ENCODE peak calls at places on chromosomes 16 and 17, in nine cellular contexts. X, G, Q, P, N, T, D, I and B are unnamed samples.
A peak's percentile ranks its signal among the peaks of the same experiment; 100 is the strongest.

GRCh38 chr16:23914935-23915549 is 79.3 kb downstream of the PRKCB start:
- DNase-seq in P (no peak), X (no peak), Q (no peak), D (no peak), G (peak; percentile 13), I (no peak), N (no peak), T (no peak), B (no peak)

GRCh38 chr16:15772579-15773293 is 84.1 kb downstream of the MYH11 start:
- DNase-seq in I (no peak), P (no peak), G (no peak), D (no peak), N (no peak), Q (no peak), X (no peak), T (no peak), B (no peak)

GRCh38 chr17:42050360-42051012 is at the start of gene C17orf113:
- DNase-seq in D (peak; percentile 92), T (no peak), I (peak; percentile 61), X (peak; percentile 78), N (peak; percentile 58), Q (peak; percentile 55), G (peak; percentile 81), P (peak; percentile 88), B (peak; percentile 87)

GRCh38 chr17:51505450-51505849 is 245.1 kb downstream of the UTP18 start:
- DNase-seq in T (no peak), D (no peak), X (no peak), I (no peak), Q (no peak), P (no peak), G (no peak), N (no peak), B (no peak)

GRCh38 chr16:2701713-2702437 is 18.1 kb downstream of the PRSS27 start:
- DNase-seq in Q (no peak), G (no peak), I (no peak), X (no peak), T (no peak), D (no peak), N (no peak), P (no peak), B (no peak)

GRCh38 chr16:53922805-53923645 is 219.1 kb downstream of the FTO start:
- DNase-seq in G (peak; percentile 40), N (no peak), I (no peak), Q (no peak), T (peak; percentile 47), P (no peak), X (no peak), D (no peak), B (no peak)

GRCh38 chr17:40122466-40122943 is 734 bp downstream of the MSL1 start:
- DNase-seq in N (peak; percentile 61), P (peak; percentile 79), G (peak; percentile 78), Q (no peak), T (peak; percentile 47), I (peak; percentile 62), D (peak; percentile 78), X (peak; percentile 67), B (peak; percentile 69)

GRCh38 chr17:75814021-75814395 is 29.4 kb downstream of the UNK start:
- DNase-seq in I (no peak), G (no peak), D (no peak), Q (no peak), P (no peak), X (no peak), N (no peak), T (no peak), B (no peak)

GRCh38 chr16:80966617-80967016 is 40.1 kb downstream of the CMC2 start:
- DNase-seq in N (no peak), P (no peak), G (no peak), D (no peak), T (no peak), X (no peak), Q (no peak), I (no peak), B (no peak)

GRCh38 chr16:80972611-80973010 is 34.1 kb downstream of the CMC2 start:
- DNase-seq in N (no peak), X (no peak), T (no peak), I (no peak), P (no peak), G (no peak), Q (no peak), D (no peak), B (no peak)

GRCh38 chr16:80971814-80972213 is 34.9 kb downstream of the CMC2 start:
- DNase-seq in T (no peak), X (no peak), N (no peak), G (no peak), P (peak; percentile 23), D (peak; percentile 35), I (no peak), Q (no peak), B (no peak)

GRCh38 chr16:80969114-80969484 is 37.6 kb downstream of the CMC2 start:
- DNase-seq in Q (no peak), G (no peak), N (no peak), T (no peak), I (no peak), D (no peak), P (no peak), X (no peak), B (no peak)

GRCh38 chr16:80968386-80969113 is 38.1 kb downstream of the CMC2 start:
- DNase-seq in Q (no peak), G (no peak), D (no peak), I (peak; percentile 66), P (no peak), N (no peak), X (no peak), T (peak; percentile 68), B (no peak)
- TF ChIP-seq CTCF in Q (no peak), G (no peak), D (no peak), I (no peak), P (no peak), N (no peak), X (no peak), T (no peak), B (no peak)

GRCh38 chr17:36645358-36645757 is 44.0 kb downstream of the MRM1 start:
- DNase-seq in D (no peak), X (no peak), I (no peak), Q (no peak), P (no peak), T (no peak), G (no peak), N (no peak), B (no peak)

GRCh38 chr17:36643086-36643685 is 41.8 kb downstream of the MRM1 start:
- DNase-seq in I (no peak), N (no peak), P (no peak), Q (no peak), X (no peak), G (no peak), D (no peak), T (no peak), B (no peak)

GRCh38 chr17:36652716-36653115 is 51.3 kb downstream of the MRM1 start:
- DNase-seq in P (no peak), D (no peak), N (no peak), T (no peak), G (no peak), Q (no peak), I (no peak), X (no peak), B (no peak)

GRCh38 chr17:36650096-36650764 is 48.8 kb downstream of the MRM1 start:
- DNase-seq in I (no peak), P (peak; percentile 39), T (no peak), G (no peak), Q (no peak), X (no peak), N (no peak), D (no peak), B (no peak)

DNA sequence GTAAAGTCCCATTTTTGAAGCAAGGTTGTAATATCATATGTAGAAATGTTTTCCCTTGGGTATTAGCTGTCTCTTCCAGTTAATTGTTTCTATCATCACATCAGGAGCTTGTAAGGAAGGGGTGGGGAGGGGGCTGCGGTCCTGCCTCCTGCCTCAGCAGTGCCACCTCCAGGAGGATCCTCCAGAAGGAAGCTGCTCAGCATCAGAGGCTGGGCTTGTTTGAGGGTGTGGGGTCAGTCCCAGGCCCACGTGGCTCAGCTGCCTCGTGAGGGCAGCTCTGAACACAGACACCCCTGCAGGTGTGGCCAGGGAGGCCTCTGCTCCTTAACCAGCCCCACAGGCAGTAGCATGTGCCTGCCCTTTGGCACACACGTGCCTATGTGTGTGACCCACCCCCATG is 46.2 kb downstream of the MRM1 start:
- DNase-seq in G (no peak), P (peak; percentile 52), Q (no peak), I (no peak), N (peak; percentile 35), D (no peak), X (peak; percentile 81), T (no peak), B (no peak)
- TF ChIP-seq CTCF in G (peak; percentile 16), P (peak; percentile 37), Q (no peak), I (no peak), N (no peak), D (no peak), X (peak; percentile 65), T (no peak), B (no peak)

DNA sequence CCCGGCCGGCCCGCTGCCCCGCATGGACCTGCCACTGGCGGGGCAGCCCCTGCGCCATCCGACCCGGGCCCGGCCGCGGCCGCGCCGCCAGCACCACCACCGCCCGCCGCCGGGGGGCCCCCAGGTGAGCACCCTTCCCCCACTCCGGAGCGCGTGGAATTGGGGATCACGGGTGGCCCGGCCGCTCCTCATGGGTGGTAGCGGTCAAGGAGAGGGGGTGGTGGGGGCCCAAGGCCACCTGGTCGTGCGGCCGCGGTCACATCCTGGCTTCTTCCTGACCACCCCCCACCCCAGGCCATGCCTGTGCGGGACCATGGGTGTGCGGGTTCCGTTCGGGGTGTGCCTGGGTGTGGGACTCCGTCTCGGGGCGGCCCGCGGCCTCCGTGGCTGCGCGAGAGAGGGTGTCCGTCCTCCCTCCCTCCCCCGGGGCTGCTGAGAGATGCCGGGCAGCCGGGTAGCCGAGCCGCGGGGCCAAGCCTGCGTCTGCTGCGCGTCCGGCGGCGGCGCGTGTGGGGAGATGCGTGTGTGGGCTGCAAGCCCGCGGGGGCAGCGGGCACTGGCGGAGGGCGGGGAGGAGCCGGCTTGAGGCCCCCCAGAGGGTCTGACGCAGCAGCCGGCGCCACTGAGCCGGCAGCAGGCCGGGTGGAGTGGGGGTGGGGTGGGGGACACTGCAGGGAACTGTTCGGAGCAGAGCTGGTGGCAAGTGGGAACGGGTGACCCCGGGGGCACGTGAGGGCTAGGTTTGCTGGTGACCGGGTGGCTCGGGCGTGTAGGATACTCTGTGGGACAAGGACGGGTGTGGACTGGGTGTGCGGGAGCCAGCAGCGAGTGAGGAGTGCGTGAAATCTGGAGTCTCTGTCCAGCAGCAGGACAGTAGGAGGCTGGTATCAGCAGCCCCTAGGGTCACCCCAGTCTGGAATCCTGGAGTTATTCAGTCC is 6.7 kb downstream of the ACD start:
- DNase-seq in P (peak; percentile 51), I (no peak), G (peak; percentile 48), T (no peak), N (no peak), D (peak; percentile 53), X (no peak), Q (no peak), B (no peak)
- TF ChIP-seq CTCF in P (peak; percentile 40), I (no peak), G (peak; percentile 18), T (peak; percentile 22), N (peak; percentile 60), D (no peak), X (peak; percentile 62), Q (no peak), B (no peak)

GRCh38 chr17:73593249-73593965 is 50.8 kb downstream of the SDK2 start:
- DNase-seq in N (no peak), X (no peak), D (no peak), P (no peak), T (no peak), G (no peak), I (no peak), Q (no peak), B (no peak)

GRCh38 chr17:73592079-73592415 is 52.2 kb downstream of the SDK2 start:
- DNase-seq in D (no peak), N (no peak), T (no peak), X (no peak), Q (no peak), I (no peak), G (no peak), P (no peak), B (no peak)

GRCh38 chr17:73591278-73592078 is 52.8 kb downstream of the SDK2 start:
- DNase-seq in N (no peak), Q (no peak), T (no peak), I (no peak), P (no peak), G (no peak), X (no peak), D (peak; percentile 56), B (peak; percentile 62)

GRCh38 chr17:73594025-73594424 is 50.2 kb downstream of the SDK2 start:
- DNase-seq in D (no peak), N (no peak), T (no peak), G (peak; percentile 59), X (no peak), I (no peak), P (peak; percentile 58), Q (no peak), B (no peak)

DNA sequence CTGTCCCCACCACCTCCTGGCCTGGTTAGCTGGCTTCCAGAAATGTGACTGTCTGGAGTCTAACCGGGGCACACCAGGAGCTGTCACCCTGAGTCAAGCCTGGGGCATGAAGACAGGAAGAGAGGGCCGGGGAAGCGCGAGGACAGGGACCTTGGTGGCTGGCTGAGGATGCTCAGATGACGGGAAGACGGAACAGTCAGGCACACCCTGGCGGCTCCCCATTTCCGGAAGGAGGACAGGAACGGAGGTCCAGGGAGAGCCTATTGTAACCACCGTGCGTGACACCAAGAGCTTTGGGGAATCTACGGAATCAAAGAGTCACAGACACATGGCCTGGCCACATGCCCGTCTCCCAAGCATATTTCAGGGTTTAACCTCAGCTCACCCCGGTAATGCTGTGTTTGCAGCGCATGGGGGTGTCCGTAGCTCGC is 51.7 kb downstream of the SDK2 start:
- DNase-seq in P (no peak), N (no peak), X (no peak), Q (no peak), T (no peak), D (no peak), G (no peak), I (no peak), B (no peak)
- TF ChIP-seq CTCF in P (no peak), N (no peak), X (no peak), Q (no peak), T (no peak), D (no peak), G (no peak), I (no peak), B (no peak)